ENCODE peak calls at places on chromosomes 7 and 10, in six cellular contexts. X is NB4, A is A549, J is GM12878, C is K562, O is HepG2. I is an unnamed sample.

GRCh38 chr7:139109983-139110411 is 477 bp upstream of the ZC3HAV1 start:
- DNase-seq in O (no peak), J (no peak), C (no peak), A (no peak), X (no peak), I (no peak)

GRCh38 chr7:107614425-107614824 is 34.4 kb downstream of the BCAP29 start:
- DNase-seq in A (no peak), X (no peak), C (no peak), O (peak; percentile 15), J (no peak), I (no peak)

GRCh38 chr10:73589538-73590126 is 1.5 kb downstream of the USP54 start:
- DNase-seq in J (no peak), X (no peak), A (no peak), C (no peak), O (no peak), I (peak; percentile 23)

GRCh38 chr10:11144626-11145497 is 127.2 kb downstream of the CELF2 start:
- DNase-seq in X (no peak), A (no peak), O (no peak), C (no peak), J (no peak), I (no peak)

GRCh38 chr10:68897336-68897741 is 3.8 kb upstream of the DDX50 start:
- DNase-seq in C (peak; percentile 31), A (peak; percentile 49), X (peak; percentile 81), J (no peak), O (peak; percentile 64), I (peak; percentile 67)

GRCh38 chr7:34281260-34281659 is 375.9 kb downstream of the BMPER start:
- DNase-seq in A (no peak), C (peak; percentile 15), O (peak; percentile 13), X (peak; percentile 28), J (no peak), I (no peak)

GRCh38 chr10:77501152-77501845 is 136.3 kb downstream of the KCNMA1 start:
- DNase-seq in C (no peak), J (no peak), A (peak; percentile 72), X (no peak), O (no peak), I (no peak)

GRCh38 chr10:34985823-34986222 is 104.3 kb downstream of the CUL2 start:
- DNase-seq in C (no peak), X (peak; percentile 21), O (peak; percentile 40), J (no peak), A (no peak), I (no peak)

GRCh38 chr7:102272075-102272916 is 14.4 kb upstream of the SH2B2 start:
- DNase-seq in O (peak; percentile 65), C (peak; percentile 86), X (peak; percentile 81), A (peak; percentile 91), J (no peak), I (peak; percentile 56)
- TF ChIP-seq MYC in O (no peak), C (no peak), X (peak; percentile 37), A (no peak), J (no peak), I (no peak)

GRCh38 chr10:92969151-92969550 is 91.4 kb upstream of the CYP26C1 start:
- DNase-seq in O (no peak), X (no peak), J (no peak), A (no peak), C (no peak), I (peak; percentile 26)
- TF ChIP-seq MYC in O (no peak), X (no peak), J (no peak), A (no peak), C (no peak), I (no peak)

GRCh38 chr10:29955308-29955935 is 104.0 kb downstream of the JCAD start:
- DNase-seq in A (no peak), O (no peak), C (no peak), X (no peak), J (no peak), I (no peak)
- TF ChIP-seq MYC in A (no peak), O (no peak), C (no peak), X (no peak), J (no peak), I (no peak)

GRCh38 chr7:92485974-92486373 is 8.2 kb upstream of the ERVW-1 start:
- DNase-seq in J (no peak), C (no peak), X (no peak), A (no peak), O (no peak), I (no peak)

GRCh38 chr7:92489634-92490033 is 11.9 kb upstream of the ERVW-1 start:
- DNase-seq in C (no peak), J (no peak), O (no peak), X (no peak), A (no peak), I (peak; percentile 42)

DNA sequence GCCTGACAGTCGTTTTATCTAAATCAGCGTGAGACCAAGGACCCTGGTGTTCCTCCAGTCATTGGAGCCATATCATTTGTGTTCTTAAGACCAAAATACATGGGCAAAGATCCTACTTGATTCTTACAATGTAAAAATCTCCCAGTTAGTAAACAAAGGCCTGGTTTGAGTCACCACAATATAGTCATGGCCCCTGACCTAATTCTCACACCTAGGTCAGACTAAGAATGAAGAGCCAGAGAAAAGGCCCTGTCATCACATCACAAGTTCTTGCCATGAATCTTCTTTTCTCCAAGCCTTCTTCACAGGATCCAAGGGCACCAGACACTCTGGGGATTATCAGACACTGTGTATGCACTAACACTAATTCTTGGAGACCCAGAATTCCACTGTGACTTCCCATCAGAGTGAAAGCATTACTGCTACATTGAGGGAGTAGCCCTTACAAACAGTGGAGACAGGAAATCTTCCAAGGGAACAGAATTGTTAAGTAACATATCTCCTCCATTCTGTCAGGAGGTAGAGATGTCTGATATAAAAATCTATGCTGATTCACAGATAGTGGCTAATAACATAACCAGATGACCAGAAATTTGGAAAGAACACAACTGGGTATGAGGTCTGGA is 7.6 kb upstream of the ERVW-1 start:
- DNase-seq in J (no peak), C (no peak), X (no peak), A (no peak), O (no peak), I (no peak)
- TF ChIP-seq MYC in J (no peak), C (no peak), X (no peak), A (no peak), O (no peak), I (no peak)

GRCh38 chr7:127888411-127888810 is 142.8 kb downstream of the LRRC4 start:
- DNase-seq in A (no peak), O (no peak), C (no peak), X (no peak), J (no peak), I (peak; percentile 47)
- TF ChIP-seq MYC in A (no peak), O (no peak), C (no peak), X (no peak), J (no peak), I (no peak)

DNA sequence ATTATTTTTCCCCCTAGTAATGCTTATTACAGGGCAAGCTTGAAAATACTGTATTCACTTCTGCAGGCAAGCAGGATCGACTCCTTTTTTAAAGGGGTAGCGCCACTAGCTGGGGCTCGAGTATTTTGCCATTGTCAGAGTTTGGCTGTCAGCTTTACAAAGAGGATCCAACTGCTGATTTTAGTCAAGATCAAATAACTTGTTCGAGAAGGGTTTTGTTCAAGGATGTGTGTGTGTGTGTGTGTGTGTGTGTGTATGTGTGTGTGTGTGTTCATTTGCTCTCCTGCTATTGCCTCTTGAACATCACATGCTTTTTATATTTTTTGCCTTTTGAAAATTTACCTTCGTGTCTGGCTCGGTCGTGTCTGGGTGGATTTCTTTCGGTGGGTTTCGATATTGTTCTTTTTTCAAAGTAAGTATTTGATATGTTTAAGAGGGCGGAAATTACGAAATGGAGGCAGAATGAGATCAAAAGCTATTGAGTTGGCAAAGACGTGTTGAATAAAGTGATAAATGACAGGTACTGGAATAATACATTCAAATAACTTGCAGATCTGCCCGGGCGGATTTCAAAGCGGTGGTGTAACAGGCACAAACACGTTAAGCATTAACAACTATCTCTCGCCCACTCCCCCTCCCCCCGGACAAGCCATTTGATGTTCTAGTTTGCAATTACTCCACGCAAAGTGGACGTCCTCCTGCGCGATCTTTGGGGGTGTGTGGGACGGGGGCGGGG is 1.1 kb downstream of the ARID5B start:
- DNase-seq in A (peak; percentile 26), J (no peak), X (peak; percentile 80), C (peak; percentile 42), O (peak; percentile 70), I (peak; percentile 84)
- TF ChIP-seq MYC in A (no peak), J (no peak), X (no peak), C (no peak), O (no peak), I (no peak)

I was measured in endothelial cell of umbilical vein.